ENCODE peak calls at places on chromosome 10, in seven cellular contexts. C is mucosa of descending colon; D is activated B cell treated with CpG ODN at 0.5 μM for 24 hours; N is HCT116; B is GM23338; M is central memory CD8-positive, alpha-beta T cell; Q is T-helper 17 cell. S is an unnamed sample.

GRCh38 chr10:95247200-95247880 is 43.5 kb downstream of the PDLIM1 start:
- ATAC-seq in C (peak; percentile 24), D (no peak), N (peak; percentile 20), B (no peak), M (no peak), Q (no peak), S (no peak)

GRCh38 chr10:97707134-97707861 is 6.2 kb upstream of the MARVELD1 start:
- ATAC-seq in C (no peak), D (no peak), N (no peak), B (no peak), M (no peak), Q (no peak), S (peak; percentile 8)

GRCh38 chr10:488081-488932 is 201.2 kb downstream of the DIP2C start:
- ATAC-seq in C (no peak), D (no peak), N (no peak), B (no peak), M (no peak), Q (no peak), S (no peak)

GRCh38 chr10:51073461-51074237 is 638 bp upstream of the PRKG1 start:
- ATAC-seq in C (peak; percentile 59), D (no peak), N (no peak), B (peak; percentile 61), M (no peak), Q (no peak), S (peak; percentile 31)

GRCh38 chr10:59708816-59709471 is 706 bp downstream of the SLC16A9 start:
- ATAC-seq in C (peak; percentile 76), D (no peak), N (peak; percentile 65), B (peak; percentile 58), M (no peak), Q (no peak), S (peak; percentile 71)

GRCh38 chr10:44325157-44325556 is 59.7 kb downstream of the CXCL12 start:
- ATAC-seq in C (peak; percentile 99), D (no peak), N (no peak), B (no peak), M (no peak), Q (no peak), S (peak; percentile 99)

GRCh38 chr10:11023009-11023408 is 5.3 kb downstream of the CELF2 start:
- ATAC-seq in C (no peak), D (no peak), N (no peak), B (no peak), M (no peak), Q (no peak), S (no peak)

GRCh38 chr10:72375585-72375984 is 20.9 kb upstream of the DNAJB12 start:
- ATAC-seq in C (peak; percentile 47), D (no peak), N (peak; percentile 97), B (peak; percentile 91), M (no peak), Q (no peak), S (no peak)

GRCh38 chr10:767211-767610 is 77.7 kb upstream of the DIP2C start:
- ATAC-seq in C (no peak), D (no peak), N (peak; percentile 32), B (no peak), M (no peak), Q (no peak), S (no peak)

GRCh38 chr10:3595736-3596135 is 189.3 kb downstream of the KLF6 start:
- ATAC-seq in C (no peak), D (no peak), N (no peak), B (no peak), M (no peak), Q (no peak), S (no peak)

GRCh38 chr10:99930731-99931550 is 78.8 kb downstream of the DNMBP start:
- ATAC-seq in C (peak; percentile 80), D (no peak), N (peak; percentile 76), B (peak; percentile 85), M (no peak), Q (no peak), S (peak; percentile 94)

GRCh38 chr10:129605266-129605985 is 138.4 kb downstream of the MGMT start:
- ATAC-seq in C (no peak), D (peak; percentile 47), N (no peak), B (no peak), M (no peak), Q (no peak), S (no peak)

GRCh38 chr10:34861293-34862004 is 46.4 kb upstream of the PARD3 start:
- ATAC-seq in C (peak; percentile 83), D (no peak), N (no peak), B (no peak), M (no peak), Q (no peak), S (peak; percentile 68)

GRCh38 chr10:118621304-118621942 is 26.0 kb upstream of the PRLHR start:
- ATAC-seq in C (no peak), D (no peak), N (no peak), B (no peak), M (no peak), Q (peak; percentile 25), S (peak; percentile 23)

S was measured in esophagus mucosa.